ENCODE peak calls at places on chromosomes 1 and 21, in eight cellular contexts. One of them, this sample, is unnamed.

GRCh38 chr1:228904222-228904621 is 168.9 kb downstream of the RHOU start:
- DNase-seq in effector memory CD4-positive, alpha-beta T cell: no peak
- DNase-seq in activated CD4-positive, alpha-beta T cell treated with anti-CD3 and anti-CD28 coated beads for 48 hours: no peak
- DNase-seq in right atrium auricular region: no peak
- DNase-seq in fibroblast of the conjunctiva: no peak
- DNase-seq in AG08396: no peak
- DNase-seq in WTC11: no peak
- DNase-seq in ovary: no peak
- DNase-seq in this sample: no peak

GRCh38 chr21:35138665-35139381 is 89.7 kb upstream of the RUNX1 start:
- DNase-seq in activated CD4-positive, alpha-beta T cell treated with anti-CD3 and anti-CD28 coated beads for 48 hours: peak; percentile 83
- DNase-seq in effector memory CD4-positive, alpha-beta T cell: no peak
- DNase-seq in WTC11: no peak
- DNase-seq in right atrium auricular region: no peak
- DNase-seq in AG08396: peak; percentile 15
- DNase-seq in fibroblast of the conjunctiva: no peak
- DNase-seq in ovary: no peak
- DNase-seq in this sample: peak; percentile 6

GRCh38 chr1:209823143-209824041 is 4.4 kb upstream of the UTP25 start:
- DNase-seq in effector memory CD4-positive, alpha-beta T cell: no peak
- DNase-seq in activated CD4-positive, alpha-beta T cell treated with anti-CD3 and anti-CD28 coated beads for 48 hours: no peak
- DNase-seq in AG08396: peak; percentile 57
- DNase-seq in right atrium auricular region: no peak
- DNase-seq in WTC11: no peak
- DNase-seq in fibroblast of the conjunctiva: peak; percentile 61
- DNase-seq in ovary: no peak
- DNase-seq in this sample: no peak

GRCh38 chr21:45442276-45442675 is 37.3 kb downstream of the COL18A1 start:
- DNase-seq in WTC11: no peak
- DNase-seq in effector memory CD4-positive, alpha-beta T cell: no peak
- DNase-seq in activated CD4-positive, alpha-beta T cell treated with anti-CD3 and anti-CD28 coated beads for 48 hours: no peak
- DNase-seq in right atrium auricular region: no peak
- DNase-seq in ovary: no peak
- DNase-seq in fibroblast of the conjunctiva: no peak
- DNase-seq in AG08396: no peak
- DNase-seq in this sample: no peak

GRCh38 chr1:37851782-37852210 is 7.6 kb downstream of the MTF1 start:
- DNase-seq in activated CD4-positive, alpha-beta T cell treated with anti-CD3 and anti-CD28 coated beads for 48 hours: no peak
- DNase-seq in right atrium auricular region: no peak
- DNase-seq in AG08396: no peak
- DNase-seq in effector memory CD4-positive, alpha-beta T cell: no peak
- DNase-seq in WTC11: no peak
- DNase-seq in ovary: no peak
- DNase-seq in fibroblast of the conjunctiva: no peak
- DNase-seq in this sample: no peak

GRCh38 chr1:18149113-18149641 is 41.6 kb downstream of the IGSF21 start:
- DNase-seq in fibroblast of the conjunctiva: no peak
- DNase-seq in activated CD4-positive, alpha-beta T cell treated with anti-CD3 and anti-CD28 coated beads for 48 hours: no peak
- DNase-seq in WTC11: no peak
- DNase-seq in effector memory CD4-positive, alpha-beta T cell: no peak
- DNase-seq in ovary: no peak
- DNase-seq in right atrium auricular region: no peak
- DNase-seq in AG08396: no peak
- DNase-seq in this sample: no peak

GRCh38 chr1:184860985-184861754 is 106.5 kb upstream of the EDEM3 start:
- DNase-seq in ovary: no peak
- DNase-seq in fibroblast of the conjunctiva: no peak
- DNase-seq in effector memory CD4-positive, alpha-beta T cell: no peak
- DNase-seq in AG08396: no peak
- DNase-seq in WTC11: no peak
- DNase-seq in right atrium auricular region: no peak
- DNase-seq in activated CD4-positive, alpha-beta T cell treated with anti-CD3 and anti-CD28 coated beads for 48 hours: no peak
- DNase-seq in this sample: no peak

GRCh38 chr1:92354259-92354658 is 55.4 kb downstream of the RPAP2 start:
- DNase-seq in WTC11: no peak
- DNase-seq in right atrium auricular region: no peak
- DNase-seq in activated CD4-positive, alpha-beta T cell treated with anti-CD3 and anti-CD28 coated beads for 48 hours: no peak
- DNase-seq in AG08396: no peak
- DNase-seq in fibroblast of the conjunctiva: no peak
- DNase-seq in ovary: no peak
- DNase-seq in effector memory CD4-positive, alpha-beta T cell: no peak
- DNase-seq in this sample: no peak

GRCh38 chr1:3444736-3445135 is 9.7 kb upstream of the ARHGEF16 start:
- DNase-seq in WTC11: no peak
- DNase-seq in right atrium auricular region: no peak
- DNase-seq in ovary: no peak
- DNase-seq in AG08396: no peak
- DNase-seq in effector memory CD4-positive, alpha-beta T cell: no peak
- DNase-seq in activated CD4-positive, alpha-beta T cell treated with anti-CD3 and anti-CD28 coated beads for 48 hours: no peak
- DNase-seq in fibroblast of the conjunctiva: no peak
- DNase-seq in this sample: no peak

GRCh38 chr1:210456731-210457130 is 128.0 kb downstream of the HHAT start:
- DNase-seq in fibroblast of the conjunctiva: no peak
- DNase-seq in right atrium auricular region: no peak
- DNase-seq in AG08396: no peak
- DNase-seq in activated CD4-positive, alpha-beta T cell treated with anti-CD3 and anti-CD28 coated beads for 48 hours: no peak
- DNase-seq in ovary: no peak
- DNase-seq in WTC11: no peak
- DNase-seq in effector memory CD4-positive, alpha-beta T cell: no peak
- DNase-seq in this sample: no peak

GRCh38 chr1:212595787-212596714 is 12.5 kb upstream of the ATF3 start:
- DNase-seq in WTC11: peak; percentile 39
- DNase-seq in activated CD4-positive, alpha-beta T cell treated with anti-CD3 and anti-CD28 coated beads for 48 hours: peak; percentile 53
- DNase-seq in effector memory CD4-positive, alpha-beta T cell: no peak
- DNase-seq in fibroblast of the conjunctiva: peak; percentile 82
- DNase-seq in AG08396: peak; percentile 80
- DNase-seq in right atrium auricular region: no peak
- DNase-seq in ovary: no peak
- DNase-seq in this sample: no peak

GRCh38 chr1:199272690-199273089 is 633.9 kb downstream of the PTPRC start:
- DNase-seq in effector memory CD4-positive, alpha-beta T cell: no peak
- DNase-seq in AG08396: peak; percentile 76
- DNase-seq in ovary: no peak
- DNase-seq in WTC11: peak; percentile 14
- DNase-seq in fibroblast of the conjunctiva: peak; percentile 72
- DNase-seq in right atrium auricular region: no peak
- DNase-seq in activated CD4-positive, alpha-beta T cell treated with anti-CD3 and anti-CD28 coated beads for 48 hours: no peak
- DNase-seq in this sample: no peak

GRCh38 chr1:183074215-183074614 is 51.0 kb downstream of the LAMC1 start:
- DNase-seq in activated CD4-positive, alpha-beta T cell treated with anti-CD3 and anti-CD28 coated beads for 48 hours: no peak
- DNase-seq in right atrium auricular region: no peak
- DNase-seq in effector memory CD4-positive, alpha-beta T cell: no peak
- DNase-seq in fibroblast of the conjunctiva: no peak
- DNase-seq in ovary: no peak
- DNase-seq in AG08396: no peak
- DNase-seq in WTC11: no peak
- DNase-seq in this sample: no peak

GRCh38 chr1:185608166-185608565 is 126.0 kb upstream of the HMCN1 start:
- DNase-seq in fibroblast of the conjunctiva: no peak
- DNase-seq in right atrium auricular region: no peak
- DNase-seq in AG08396: no peak
- DNase-seq in WTC11: no peak
- DNase-seq in activated CD4-positive, alpha-beta T cell treated with anti-CD3 and anti-CD28 coated beads for 48 hours: no peak
- DNase-seq in effector memory CD4-positive, alpha-beta T cell: no peak
- DNase-seq in ovary: no peak
- DNase-seq in this sample: no peak

GRCh38 chr21:34698270-34699015 is 29.6 kb downstream of the CLIC6 start:
- DNase-seq in ovary: no peak
- DNase-seq in AG08396: no peak
- DNase-seq in activated CD4-positive, alpha-beta T cell treated with anti-CD3 and anti-CD28 coated beads for 48 hours: no peak
- DNase-seq in effector memory CD4-positive, alpha-beta T cell: no peak
- DNase-seq in fibroblast of the conjunctiva: no peak
- DNase-seq in WTC11: no peak
- DNase-seq in right atrium auricular region: no peak
- DNase-seq in this sample: no peak

GRCh38 chr1:145961425-145962156 is 2.8 kb downstream of the ANKRD34A start:
- DNase-seq in right atrium auricular region: peak; percentile 62
- DNase-seq in AG08396: peak; percentile 56
- DNase-seq in fibroblast of the conjunctiva: no peak
- DNase-seq in ovary: peak; percentile 66
- DNase-seq in WTC11: peak; percentile 43
- DNase-seq in activated CD4-positive, alpha-beta T cell treated with anti-CD3 and anti-CD28 coated beads for 48 hours: peak; percentile 80
- DNase-seq in effector memory CD4-positive, alpha-beta T cell: no peak
- DNase-seq in this sample: peak; percentile 30

GRCh38 chr1:23400324-23401110 is 24.0 kb downstream of the TCEA3 start:
- DNase-seq in WTC11: no peak
- DNase-seq in ovary: peak; percentile 79
- DNase-seq in activated CD4-positive, alpha-beta T cell treated with anti-CD3 and anti-CD28 coated beads for 48 hours: no peak
- DNase-seq in AG08396: no peak
- DNase-seq in right atrium auricular region: no peak
- DNase-seq in effector memory CD4-positive, alpha-beta T cell: no peak
- DNase-seq in fibroblast of the conjunctiva: no peak
- DNase-seq in this sample: no peak